ENCODE peak calls at places on chromosomes 4 and X, in five cellular contexts. C is B cell, S is H9, Q is tibial nerve, F is fibroblast of pulmonary artery. T is an unnamed sample.

GRCh38 chr4:78517050-78517652 is 34.4 kb upstream of the ANXA3 start:
- DNase-seq in F (peak), C (no peak), S (no peak), Q (no peak), T (no peak)

GRCh38 chr4:4984186-4984585 is 35.1 kb downstream of the CYTL1 start:
- DNase-seq in Q (no peak), C (no peak), S (peak), F (no peak), T (no peak)

GRCh38 chr4:124234771-124235170 is 477.8 kb downstream of the ANKRD50 start:
- DNase-seq in S (no peak), C (no peak), Q (no peak), F (peak), T (no peak)

GRCh38 chr4:98113005-98113404 is 30.3 kb downstream of the STPG2 start:
- DNase-seq in Q (no peak), F (peak), C (no peak), S (peak), T (no peak)

GRCh38 chr4:244471-244870 is 60.8 kb downstream of the ZNF732 start:
- DNase-seq in Q (peak), F (peak), S (peak), C (peak), T (no peak)

GRCh38 chr4:106652095-106652494 is 283.5 kb upstream of the GIMD1 start:
- DNase-seq in C (no peak), Q (no peak), F (no peak), S (no peak), T (no peak)

GRCh38 chrX:47662144-47662657 is 3.2 kb upstream of the UXT start:
- DNase-seq in C (no peak), Q (no peak), S (no peak), F (peak), T (peak)

GRCh38 chr4:140875751-140876389 is 119.7 kb upstream of the TBC1D9 start:
- DNase-seq in Q (no peak), S (no peak), F (no peak), C (no peak), T (no peak)

GRCh38 chr4:73741140-73741749 is 876 bp downstream of the CXCL8 start:
- DNase-seq in F (no peak), C (no peak), S (no peak), Q (no peak), T (no peak)

GRCh38 chrX:17005712-17006372 is 59.4 kb downstream of the REPS2 start:
- DNase-seq in C (no peak), Q (no peak), F (peak), S (no peak), T (no peak)

GRCh38 chrX:42988700-42989099 is 210.7 kb upstream of the PPP1R2C start:
- DNase-seq in S (no peak), C (no peak), F (no peak), Q (no peak), T (no peak)

GRCh38 chr4:155889036-155889793 is 14.3 kb upstream of the TDO2 start:
- DNase-seq in Q (no peak), S (no peak), C (no peak), F (peak), T (peak)

GRCh38 chr4:155656025-155656424 is 10.6 kb upstream of the GUCY1A1 start:
- DNase-seq in F (no peak), Q (no peak), C (no peak), S (no peak), T (no peak)

GRCh38 chrX:124098089-124098488 is 136.6 kb downstream of the STAG2 start:
- DNase-seq in C (peak), Q (no peak), F (peak), S (no peak), T (peak)

GRCh38 chr4:176084769-176085168 is 19.1 kb downstream of the WDR17 start:
- DNase-seq in C (no peak), F (no peak), Q (no peak), S (no peak), T (no peak)

GRCh38 chr4:6008092-6008551 is 10.1 kb downstream of the C4orf50 start:
- DNase-seq in C (no peak), F (no peak), S (peak), Q (no peak), T (no peak)

GRCh38 chr4:10582059-10582686 is 102.4 kb downstream of the CLNK start:
- DNase-seq in S (peak), C (peak), Q (peak), F (peak), T (no peak)

GRCh38 chr4:24896056-24896455 is 16.8 kb downstream of the CCDC149 start:
- DNase-seq in Q (no peak), S (no peak), C (no peak), F (no peak), T (no peak)

GRCh38 chr4:14070289-14070880 is 442.9 kb upstream of the BOD1L1 start:
- DNase-seq in S (no peak), F (no peak), C (no peak), Q (no peak), T (no peak)

T was measured in GM04503.